ENCODE peak calls at places on chromosome 2, in five cellular contexts. H is astrocyte of the spinal cord, S is endodermal cell, T is NCI-H1105 treated with DMSO at 0.1 percent for 48 hours, O is anterior cingulate cortex. Y is an unnamed sample.

GRCh38 chr2:240347373-240347940 is 88.0 kb upstream of the GPC1 start:
- DNase-seq in S (no peak), O (no peak), T (no peak), H (no peak), Y (no peak)

GRCh38 chr2:8030694-8031303 is 651.1 kb upstream of the ID2 start:
- DNase-seq in H (no peak), O (no peak), T (no peak), S (no peak), Y (no peak)

GRCh38 chr2:119158563-119159347 is at the start of gene C1QL2:
- DNase-seq in T (peak), O (no peak), S (peak), H (no peak), Y (no peak)

GRCh38 chr2:152407204-152407721 is 72.3 kb downstream of the FMNL2 start:
- DNase-seq in O (peak), S (peak), T (no peak), H (peak), Y (no peak)

GRCh38 chr2:112481050-112481527 is 867 bp upstream of the TTL start:
- DNase-seq in O (peak), S (peak), T (peak), H (peak), Y (peak)

GRCh38 chr2:101698419-101699190 is 1.1 kb downstream of the MAP4K4 start:
- DNase-seq in O (no peak), S (no peak), T (peak), H (no peak), Y (peak)

GRCh38 chr2:232129483-232129882 is 168.0 kb downstream of the DIS3L2 start:
- DNase-seq in S (no peak), O (no peak), T (no peak), H (no peak), Y (no peak)

GRCh38 chr2:53422979-53423378 is 344.6 kb upstream of the CHAC2 start:
- DNase-seq in S (peak), O (no peak), H (peak), T (peak), Y (peak)

GRCh38 chr2:190718652-190719526 is 70.0 kb downstream of the NAB1 start:
- DNase-seq in H (peak), S (no peak), T (no peak), O (no peak), Y (peak)

GRCh38 chr2:241882090-241882625 is 12.6 kb downstream of the RTP5 start:
- DNase-seq in S (peak), H (no peak), T (no peak), O (no peak), Y (no peak)

GRCh38 chr2:28618221-28619141 is 122.6 kb downstream of the PLB1 start:
- DNase-seq in O (no peak), T (no peak), H (no peak), S (no peak), Y (no peak)

GRCh38 chr2:70321377-70321776 is 19.5 kb upstream of the FAM136A start:
- DNase-seq in T (no peak), H (no peak), O (no peak), S (no peak), Y (no peak)

GRCh38 chr2:128491845-128492244 is 173.2 kb upstream of the HS6ST1 start:
- DNase-seq in O (no peak), H (no peak), S (peak), T (no peak), Y (no peak)